ENCODE peak calls at places on chromosome 19, in six cellular contexts. E is GM12878, Z is HepG2, N is upper lobe of left lung, W is A549, V is K562. S is an unnamed sample.

GRCh38 chr19:29576043-29576442 is 30.0 kb upstream of the POP4 start:
- ATAC-seq in E (peak), Z (no peak), N (no peak), W (peak), V (peak), S (no peak)

GRCh38 chr19:1516395-1516753 is 3.6 kb upstream of the ADAMTSL5 start:
- ATAC-seq in E (no peak), Z (no peak), N (no peak), W (no peak), V (peak), S (no peak)

GRCh38 chr19:32223595-32224370 is 121.6 kb upstream of the ZNF507 start:
- ATAC-seq in E (no peak), Z (peak), N (peak), W (peak), V (peak), S (no peak)

GRCh38 chr19:35179830-35180229 is 25.3 kb downstream of the FXYD5 start:
- ATAC-seq in E (no peak), Z (no peak), N (no peak), W (no peak), V (no peak), S (no peak)

GRCh38 chr19:14175351-14175792 is 30.6 kb downstream of the ADGRL1 start:
- ATAC-seq in E (no peak), Z (no peak), N (no peak), W (no peak), V (no peak), S (no peak)

GRCh38 chr19:9914001-9914314 is 22.4 kb downstream of the OLFM2 start:
- ATAC-seq in E (no peak), Z (no peak), N (peak), W (peak), V (no peak), S (no peak)

GRCh38 chr19:49009828-49010227 is 7.1 kb downstream of the LHB start:
- ATAC-seq in E (no peak), Z (no peak), N (no peak), W (no peak), V (no peak), S (no peak)

GRCh38 chr19:41239363-41239762 is 20.3 kb downstream of the AXL start:
- ATAC-seq in E (no peak), Z (no peak), N (no peak), W (no peak), V (no peak), S (no peak)

GRCh38 chr19:3987619-3988371 is 2.5 kb upstream of the EEF2 start:
- ATAC-seq in E (peak), Z (no peak), N (peak), W (no peak), V (peak), S (no peak)

GRCh38 chr19:41753936-41754529 is 1.3 kb upstream of the CEACAM6 start:
- ATAC-seq in E (peak), Z (peak), N (peak), W (peak), V (peak), S (no peak)

DNA sequence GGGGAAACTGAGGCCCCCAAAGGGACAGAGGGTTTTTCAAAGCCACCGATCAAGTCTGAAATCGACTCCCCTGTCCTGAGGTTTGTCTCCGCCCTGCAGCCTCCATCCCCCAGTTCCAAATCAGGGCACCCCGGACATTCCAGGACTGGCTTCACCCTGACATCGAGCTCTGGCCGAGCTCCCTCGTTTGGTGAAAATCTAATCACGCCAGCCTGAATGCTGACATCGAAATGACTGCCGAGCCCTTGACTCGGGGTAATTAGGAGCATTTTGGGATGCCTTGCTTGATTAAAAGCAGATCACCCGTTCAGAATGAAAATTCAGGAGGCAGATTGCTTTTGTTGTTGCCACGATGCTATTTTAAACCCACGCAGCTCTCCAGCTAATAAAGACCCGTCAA is 34.3 kb downstream of the ZNRF4 start:
- ATAC-seq in E (no peak), Z (no peak), N (no peak), W (no peak), V (no peak), S (no peak)
- TF ChIP-seq EP300 in E (no peak), Z (no peak), N (no peak), W (no peak), V (no peak), S (no peak)

GRCh38 chr19:39032164-39032918 is at the start of gene FBXO27:
- ATAC-seq in E (peak), Z (no peak), N (peak), W (peak), V (peak), S (peak)

GRCh38 chr19:39037194-39037593 is 4.8 kb upstream of the FBXO27 start:
- ATAC-seq in E (no peak), Z (no peak), N (no peak), W (no peak), V (no peak), S (no peak)

DNA sequence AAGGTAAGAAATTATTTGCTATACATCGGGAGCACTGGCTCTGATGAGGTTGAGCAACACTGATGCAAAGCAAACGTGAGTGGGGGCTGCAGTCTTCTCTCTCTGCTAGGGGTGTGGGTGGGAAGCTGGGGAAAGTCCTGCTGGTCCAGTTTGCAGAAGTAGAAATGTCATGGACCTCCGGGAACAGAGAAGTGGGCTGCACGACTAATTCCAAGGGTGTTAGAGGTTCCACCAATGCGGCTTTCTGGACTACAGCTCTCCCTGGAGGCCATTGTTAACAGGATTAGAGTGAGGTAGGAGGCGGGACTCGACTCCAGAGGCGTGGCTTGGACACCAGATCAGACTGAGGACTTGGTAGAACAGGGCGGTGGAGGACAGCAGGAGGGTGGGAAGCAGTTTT is 5.7 kb upstream of the FBXO27 start:
- ATAC-seq in E (peak), Z (peak), N (no peak), W (peak), V (peak), S (no peak)
- TF ChIP-seq CTCF in E (peak), Z (peak), N (no peak), W (peak), V (peak), S (no peak)

GRCh38 chr19:18274776-18275356 is 614 bp upstream of the IQCN start:
- ATAC-seq in E (peak), Z (peak), N (peak), W (peak), V (peak), S (peak)
- TF ChIP-seq EP300 in E (no peak), Z (peak), N (no peak), W (no peak), V (peak), S (no peak)

DNA sequence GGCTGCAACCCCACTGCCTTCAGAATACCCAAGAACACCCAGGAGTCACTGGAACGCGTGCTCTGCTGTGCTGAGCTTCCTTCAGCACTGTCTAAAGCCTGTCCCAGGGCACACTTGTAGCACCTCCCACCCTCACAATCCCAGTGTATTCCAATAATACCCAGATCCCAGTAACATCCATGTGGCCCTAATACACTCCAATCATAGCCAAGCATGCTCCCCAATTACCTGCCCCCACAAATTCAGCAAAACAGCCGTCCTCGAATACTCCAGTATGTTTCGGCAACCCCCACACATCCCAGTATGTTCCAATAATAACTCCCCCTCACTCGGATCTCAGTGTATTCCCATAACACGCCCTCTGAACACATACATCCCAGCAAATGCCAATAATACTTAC is 29.2 kb downstream of the SHANK1 start:
- ATAC-seq in E (no peak), Z (no peak), N (no peak), W (no peak), V (no peak), S (no peak)
- TF ChIP-seq CTCF in E (no peak), Z (no peak), N (no peak), W (no peak), V (no peak), S (no peak)

DNA sequence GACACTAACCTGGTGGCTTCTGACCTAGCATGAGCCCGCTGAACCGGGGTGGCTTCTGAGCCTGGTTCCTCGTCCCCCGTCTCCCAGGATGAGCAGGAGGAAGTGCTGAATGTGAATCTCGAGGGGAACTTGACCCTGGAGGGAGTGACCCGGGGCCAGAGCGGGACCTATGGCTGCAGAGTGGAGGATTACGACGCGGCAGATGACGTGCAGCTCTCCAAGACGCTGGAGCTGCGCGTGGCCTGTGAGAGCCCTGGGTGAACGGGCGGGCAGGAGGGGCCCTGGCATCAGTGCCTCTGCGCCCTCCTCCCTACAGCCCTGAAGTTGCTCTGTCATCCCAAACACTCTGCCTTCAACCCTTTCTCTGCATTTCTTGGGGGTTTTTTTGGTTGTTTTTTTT is 5.6 kb downstream of the BCAM start:
- ATAC-seq in E (no peak), Z (no peak), N (no peak), W (no peak), V (no peak), S (no peak)
- TF ChIP-seq EP300 in E (no peak), Z (no peak), N (no peak), W (no peak), V (no peak), S (no peak)

S was measured in gastroesophageal sphincter.